ENCODE peak calls at places on chromosomes 6 and 20, in ten cellular contexts. Z is sigmoid colon, P is cardiac muscle cell, C is psoas muscle, U is ascending aorta, R is aorta, W is GM12865, Y is GM23338, E is SJSA1, O is IMR-90. I is an unnamed sample.

GRCh38 chr6:92159046-92159445 is 1260.3 kb downstream of the EPHA7 start:
- DNase-seq in Z (no peak), P (no peak), C (no peak), U (no peak), R (no peak), W (no peak), Y (peak), E (no peak), O (no peak), I (no peak)

GRCh38 chr20:48805286-48805685 is 22.5 kb downstream of the PREX1 start:
- DNase-seq in Z (no peak), P (no peak), C (no peak), U (no peak), R (no peak), W (no peak), Y (no peak), E (no peak), O (no peak), I (no peak)

GRCh38 chr6:32192608-32193039 is at the start of gene GPSM3:
- DNase-seq in Z (peak), P (peak), C (peak), U (no peak), R (peak), W (peak), Y (peak), E (peak), O (peak), I (peak)

GRCh38 chr6:69647726-69648125 is 149.1 kb downstream of the LMBRD1 start:
- DNase-seq in Z (no peak), P (no peak), C (no peak), U (no peak), R (no peak), W (no peak), Y (no peak), E (no peak), O (no peak), I (no peak)

GRCh38 chr6:162032620-162033019 is 694.9 kb downstream of the PRKN start:
- DNase-seq in Z (no peak), P (peak), C (no peak), U (no peak), R (no peak), W (no peak), Y (no peak), E (no peak), O (no peak), I (peak)

GRCh38 chr6:32972353-32973143 is 4.2 kb downstream of the BRD2 start:
- DNase-seq in Z (peak), P (no peak), C (no peak), U (no peak), R (peak), W (peak), Y (peak), E (peak), O (no peak), I (no peak)

GRCh38 chr20:371755-372542 is 8.6 kb upstream of the TRIB3 start:
- DNase-seq in Z (peak), P (peak), C (peak), U (peak), R (peak), W (no peak), Y (no peak), E (no peak), O (peak), I (peak)

GRCh38 chr6:47414517-47415167 is 62.9 kb upstream of the CD2AP start:
- DNase-seq in Z (no peak), P (peak), C (no peak), U (no peak), R (no peak), W (peak), Y (peak), E (peak), O (peak), I (peak)

GRCh38 chr6:145075425-145075824 is 659.9 kb downstream of the EPM2A start:
- DNase-seq in Z (no peak), P (no peak), C (no peak), U (no peak), R (no peak), W (no peak), Y (no peak), E (no peak), O (no peak), I (no peak)

GRCh38 chr20:13865825-13866351 is 81.1 kb downstream of the NDUFAF5 start:
- DNase-seq in Z (no peak), P (no peak), C (no peak), U (no peak), R (no peak), W (no peak), Y (no peak), E (no peak), O (no peak), I (no peak)

GRCh38 chr6:23091795-23092194 is 522.4 kb downstream of the HDGFL1 start:
- DNase-seq in Z (no peak), P (peak), C (no peak), U (no peak), R (no peak), W (no peak), Y (no peak), E (no peak), O (peak), I (peak)

GRCh38 chr20:51412333-51412761 is 130.2 kb downstream of the NFATC2 start:
- DNase-seq in Z (peak), P (peak), C (no peak), U (peak), R (peak), W (no peak), Y (no peak), E (no peak), O (peak), I (peak)

GRCh38 chr6:168130683-168131371 is 51.8 kb upstream of the FRMD1 start:
- DNase-seq in Z (peak), P (no peak), C (no peak), U (no peak), R (no peak), W (no peak), Y (no peak), E (no peak), O (no peak), I (no peak)

GRCh38 chr6:116267879-116268588 is 11.7 kb downstream of the TSPYL1 start:
- DNase-seq in Z (no peak), P (no peak), C (no peak), U (no peak), R (no peak), W (no peak), Y (no peak), E (no peak), O (peak), I (peak)

GRCh38 chr6:1131285-1132079 is 180.4 kb upstream of the FOXQ1 start:
- DNase-seq in Z (no peak), P (peak), C (no peak), U (no peak), R (no peak), W (no peak), Y (no peak), E (peak), O (peak), I (peak)

GRCh38 chr6:71333700-71334099 is 45.1 kb downstream of the OGFRL1 start:
- DNase-seq in Z (peak), P (peak), C (no peak), U (no peak), R (no peak), W (no peak), Y (no peak), E (peak), O (peak), I (peak)

GRCh38 chr6:12506211-12506610 is 210.4 kb upstream of the PHACTR1 start:
- DNase-seq in Z (no peak), P (no peak), C (no peak), U (no peak), R (no peak), W (no peak), Y (no peak), E (no peak), O (no peak), I (no peak)

GRCh38 chr20:53981752-53982437 is 88.5 kb downstream of the BCAS1 start:
- DNase-seq in Z (no peak), P (no peak), C (no peak), U (no peak), R (no peak), W (no peak), Y (no peak), E (no peak), O (no peak), I (no peak)

GRCh38 chr6:139853302-139853992 is 479.0 kb upstream of the CITED2 start:
- DNase-seq in Z (no peak), P (no peak), C (no peak), U (no peak), R (no peak), W (no peak), Y (no peak), E (no peak), O (peak), I (peak)

GRCh38 chr6:148388477-148388876 is 45.8 kb downstream of the SASH1 start:
- DNase-seq in Z (no peak), P (no peak), C (no peak), U (no peak), R (no peak), W (no peak), Y (no peak), E (no peak), O (no peak), I (no peak)

GRCh38 chr6:154766288-154766687 is 33.1 kb downstream of the SCAF8 start:
- DNase-seq in Z (no peak), P (peak), C (no peak), U (no peak), R (no peak), W (no peak), Y (no peak), E (no peak), O (no peak), I (peak)

GRCh38 chr20:38158701-38159325 is 6.3 kb downstream of the TGM2 start:
- DNase-seq in Z (no peak), P (peak), C (no peak), U (peak), R (no peak), W (no peak), Y (no peak), E (no peak), O (no peak), I (peak)

GRCh38 chr6:2951723-2952122 is 19.6 kb downstream of the SERPINB6 start:
- DNase-seq in Z (peak), P (no peak), C (no peak), U (peak), R (peak), W (no peak), Y (peak), E (no peak), O (no peak), I (no peak)

GRCh38 chr6:17938885-17939284 is 48.5 kb downstream of the KIF13A start:
- DNase-seq in Z (no peak), P (peak), C (no peak), U (no peak), R (no peak), W (no peak), Y (no peak), E (peak), O (peak), I (peak)

GRCh38 chr6:109978174-109979032 is at the start of gene GPR6:
- DNase-seq in Z (no peak), P (peak), C (peak), U (no peak), R (peak), W (peak), Y (peak), E (peak), O (peak), I (peak)

GRCh38 chr6:122778961-122779671 is 400 bp upstream of the FABP7 start:
- DNase-seq in Z (no peak), P (no peak), C (no peak), U (no peak), R (no peak), W (no peak), Y (peak), E (no peak), O (no peak), I (no peak)

GRCh38 chr6:116450769-116451740 is 10.1 kb upstream of the CALHM6 start:
- DNase-seq in Z (no peak), P (no peak), C (no peak), U (no peak), R (no peak), W (peak), Y (peak), E (no peak), O (no peak), I (no peak)

GRCh38 chr20:55386686-55387085 is 618.6 kb downstream of the CBLN4 start:
- DNase-seq in Z (no peak), P (no peak), C (no peak), U (no peak), R (no peak), W (no peak), Y (no peak), E (no peak), O (no peak), I (no peak)

GRCh38 chr6:153790048-153790447 is 249.0 kb upstream of the OPRM1 start:
- DNase-seq in Z (no peak), P (peak), C (no peak), U (peak), R (peak), W (no peak), Y (peak), E (peak), O (peak), I (peak)

GRCh38 chr6:51118754-51119153 is 300.1 kb downstream of the TFAP2B start:
- DNase-seq in Z (no peak), P (no peak), C (no peak), U (no peak), R (no peak), W (no peak), Y (no peak), E (no peak), O (no peak), I (no peak)

GRCh38 chr6:2028457-2029038 is 216.9 kb downstream of the GMDS start:
- DNase-seq in Z (no peak), P (no peak), C (no peak), U (no peak), R (no peak), W (peak), Y (no peak), E (no peak), O (no peak), I (no peak)

GRCh38 chr6:149488815-149489214 is 4.0 kb upstream of the ZC3H12D start:
- DNase-seq in Z (no peak), P (no peak), C (no peak), U (no peak), R (no peak), W (no peak), Y (no peak), E (no peak), O (no peak), I (peak)

GRCh38 chr20:23205221-23205620 is 119.1 kb upstream of the CD93 start:
- DNase-seq in Z (peak), P (no peak), C (no peak), U (no peak), R (no peak), W (no peak), Y (peak), E (no peak), O (no peak), I (no peak)

GRCh38 chr6:45310118-45310788 is 17.9 kb upstream of the RUNX2 start:
- DNase-seq in Z (no peak), P (no peak), C (no peak), U (no peak), R (no peak), W (peak), Y (peak), E (no peak), O (no peak), I (no peak)

GRCh38 chr6:139373154-139373927 is 1.1 kb downstream of the CITED2 start:
- DNase-seq in Z (peak), P (peak), C (peak), U (peak), R (peak), W (peak), Y (peak), E (peak), O (peak), I (peak)

DNA sequence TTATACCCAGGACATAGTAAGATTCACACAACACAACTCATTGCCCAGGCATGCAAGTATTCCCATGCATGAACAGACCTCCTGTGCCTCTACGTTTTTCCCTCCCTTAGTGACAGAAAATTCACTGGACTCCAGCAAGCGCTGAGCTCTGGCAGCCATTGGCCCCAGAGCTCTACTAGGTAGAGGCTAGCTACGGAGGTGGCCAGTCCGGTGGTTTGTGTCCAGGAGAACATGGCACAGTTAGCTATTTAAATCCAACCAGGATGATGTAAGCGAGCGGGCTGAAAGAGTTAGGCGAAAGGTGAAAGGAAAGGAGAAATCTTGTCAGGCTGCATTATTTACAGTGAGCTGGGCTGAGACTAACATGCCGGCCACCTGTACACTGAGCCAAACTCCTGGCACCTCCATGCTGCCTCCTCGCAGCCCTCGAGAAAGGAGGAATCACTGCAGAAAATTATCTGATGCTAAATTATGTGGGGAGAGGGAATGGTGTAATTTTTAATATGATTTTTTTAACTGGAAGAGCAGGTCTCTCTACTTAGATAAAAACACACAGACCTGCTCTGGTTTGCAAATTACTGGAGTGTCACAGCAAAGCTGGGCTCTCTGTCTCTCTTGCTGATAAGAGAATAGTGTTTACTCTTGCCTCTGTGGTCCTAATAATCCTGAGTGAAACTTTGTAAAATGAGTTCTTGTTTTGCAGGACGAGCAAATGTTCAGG is 50.1 kb upstream of the ARMC2 start:
- DNase-seq in Z (no peak), P (peak), C (no peak), U (no peak), R (no peak), W (no peak), Y (no peak), E (no peak), O (peak), I (no peak)
- H3K4me3 ChIP-seq in Z (no peak), P (no peak), C (no peak), U (no peak), R (no peak), W (no peak), Y (no peak), E (no peak), O (no peak), I (no peak)

DNA sequence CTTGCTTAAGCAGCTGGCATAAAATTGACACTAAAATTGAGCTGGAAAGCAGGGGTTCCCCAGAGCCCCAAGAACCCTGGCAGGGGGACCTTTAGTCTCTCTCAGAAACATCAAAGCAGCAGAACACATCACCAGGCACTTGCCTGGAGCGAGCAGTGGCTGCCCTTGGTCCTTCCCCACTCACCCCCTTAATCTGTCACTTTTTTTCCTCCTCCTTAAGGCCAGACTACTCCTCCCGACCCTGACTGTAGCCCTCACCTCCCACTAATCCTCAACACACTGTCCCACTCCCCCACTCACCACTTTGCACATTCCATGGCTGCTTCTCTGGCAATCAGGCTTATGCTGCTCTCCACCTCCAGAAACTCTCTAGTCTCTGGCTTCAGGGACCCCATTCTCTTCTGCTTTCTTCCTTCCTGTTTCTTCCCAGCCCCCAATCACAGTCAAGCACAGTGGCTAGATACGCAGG is 472 bp upstream of the ZKSCAN4 start:
- DNase-seq in Z (no peak), P (peak), C (no peak), U (no peak), R (no peak), W (no peak), Y (peak), E (no peak), O (no peak), I (no peak)
- H3K4me3 ChIP-seq in Z (peak), P (peak), C (peak), U (peak), R (no peak), W (peak), Y (peak), E (peak), O (peak), I (peak)

GRCh38 chr20:37011147-37011546 is 59.6 kb upstream of the SAMHD1 start:
- DNase-seq in Z (no peak), P (no peak), C (no peak), U (no peak), R (no peak), W (no peak), Y (no peak), E (no peak), O (no peak), I (no peak)

DNA sequence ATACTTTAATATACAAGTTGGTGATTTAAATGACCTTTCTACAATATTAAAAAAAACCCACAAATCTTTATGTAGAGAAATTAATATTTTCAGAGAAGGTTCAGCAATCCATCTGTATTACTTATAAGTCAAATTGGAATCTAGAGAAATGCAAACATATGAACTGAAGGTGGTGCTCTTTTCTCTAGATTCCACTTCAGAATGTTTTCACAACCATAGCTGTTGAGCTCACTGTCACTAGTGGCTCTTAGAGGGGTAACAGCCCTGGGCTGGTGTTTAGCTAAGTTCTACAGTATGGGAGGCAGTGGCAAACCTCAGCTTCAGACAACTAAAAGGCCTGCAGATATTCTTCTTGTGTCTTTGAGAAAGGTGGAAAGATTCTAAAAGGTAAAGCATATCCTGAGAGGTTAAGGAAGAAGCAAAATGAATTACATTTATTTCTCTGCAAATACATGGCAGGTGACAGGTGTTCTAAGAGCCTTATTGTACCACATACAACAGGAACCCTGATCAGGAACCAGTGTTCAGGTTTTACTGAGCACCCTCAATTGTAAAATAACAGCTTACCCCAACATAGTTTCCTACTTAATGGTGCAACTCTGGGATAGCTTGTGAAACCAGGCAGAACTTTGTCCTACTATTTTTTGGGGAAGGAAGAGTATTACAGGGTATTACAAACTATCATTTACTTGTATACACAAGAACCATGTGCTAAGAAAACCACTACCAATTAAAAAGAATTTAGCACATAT is 56.6 kb upstream of the SAMHD1 start:
- DNase-seq in Z (no peak), P (peak), C (no peak), U (no peak), R (no peak), W (peak), Y (no peak), E (no peak), O (peak), I (peak)
- H3K4me3 ChIP-seq in Z (no peak), P (no peak), C (no peak), U (no peak), R (no peak), W (no peak), Y (no peak), E (no peak), O (no peak), I (no peak)

DNA sequence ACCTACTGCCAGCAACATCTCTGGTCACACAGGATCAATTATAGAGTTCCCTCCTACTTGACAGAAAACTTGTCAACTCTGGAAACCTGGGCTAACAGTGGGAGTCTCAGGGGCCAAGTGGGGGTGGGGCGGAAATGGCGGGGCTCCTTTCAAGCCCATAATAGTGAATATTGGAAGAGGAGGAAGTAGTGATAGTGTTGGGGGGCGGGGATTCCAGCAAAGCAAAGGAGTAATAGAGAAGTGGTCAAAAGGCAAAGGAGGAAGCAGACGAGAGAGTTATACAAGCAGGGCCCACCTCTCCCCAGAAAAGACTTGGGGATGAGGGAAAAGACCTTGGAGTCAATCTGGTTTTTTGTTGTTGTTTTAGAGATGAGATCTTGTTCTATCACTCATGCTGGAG is 2.1 kb downstream of the DEF6 start:
- DNase-seq in Z (peak), P (no peak), C (no peak), U (no peak), R (peak), W (peak), Y (no peak), E (no peak), O (no peak), I (no peak)
- H3K4me3 ChIP-seq in Z (no peak), P (no peak), C (no peak), U (no peak), R (no peak), W (peak), Y (no peak), E (no peak), O (no peak), I (no peak)

I was measured in cardiac fibroblast.